ENCODE peak calls at places on chromosomes 4 and X, in ten cellular contexts. One of them, this sample, is unnamed.

GRCh38 chr4:17623451-17624001 is 9.1 kb downstream of the MED28 start:
- DNase-seq in breast epithelium: no peak
- DNase-seq in uterus: no peak
- DNase-seq in heart left ventricle: no peak
- DNase-seq in stomach: no peak
- DNase-seq in testis: no peak
- DNase-seq in sigmoid colon: no peak
- DNase-seq in lower leg skin: no peak
- DNase-seq in A549: no peak
- DNase-seq in body of pancreas: no peak
- DNase-seq in this sample: no peak

GRCh38 chrX:53188763-53189162 is 36.2 kb downstream of the KDM5C start:
- DNase-seq in breast epithelium: no peak
- DNase-seq in uterus: no peak
- DNase-seq in heart left ventricle: no peak
- DNase-seq in stomach: no peak
- DNase-seq in testis: no peak
- DNase-seq in sigmoid colon: no peak
- DNase-seq in lower leg skin: no peak
- DNase-seq in A549: no peak
- DNase-seq in body of pancreas: no peak
- DNase-seq in this sample: no peak

GRCh38 chrX:118345045-118345400 is 883 bp upstream of the WDR44 start:
- DNase-seq in breast epithelium: no peak
- DNase-seq in uterus: no peak
- DNase-seq in heart left ventricle: no peak
- DNase-seq in stomach: no peak
- DNase-seq in testis: no peak
- DNase-seq in sigmoid colon: no peak
- DNase-seq in lower leg skin: no peak
- DNase-seq in A549: no peak
- DNase-seq in body of pancreas: no peak
- DNase-seq in this sample: no peak

GRCh38 chr4:157010630-157011029 is 39.0 kb upstream of the PDGFC start:
- DNase-seq in breast epithelium: no peak
- DNase-seq in uterus: no peak
- DNase-seq in heart left ventricle: no peak
- DNase-seq in stomach: no peak
- DNase-seq in testis: no peak
- DNase-seq in sigmoid colon: no peak
- DNase-seq in lower leg skin: no peak
- DNase-seq in A549: no peak
- DNase-seq in body of pancreas: no peak
- DNase-seq in this sample: no peak

GRCh38 chrX:45191820-45192409 is 8.8 kb downstream of the DIPK2B start:
- DNase-seq in breast epithelium: no peak
- DNase-seq in uterus: no peak
- DNase-seq in heart left ventricle: peak
- DNase-seq in stomach: no peak
- DNase-seq in testis: peak
- DNase-seq in sigmoid colon: no peak
- DNase-seq in lower leg skin: no peak
- DNase-seq in A549: no peak
- DNase-seq in body of pancreas: no peak
- DNase-seq in this sample: no peak

GRCh38 chr4:93183589-93183988 is 645.0 kb upstream of the ATOH1 start:
- DNase-seq in breast epithelium: no peak
- DNase-seq in uterus: no peak
- DNase-seq in heart left ventricle: no peak
- DNase-seq in stomach: no peak
- DNase-seq in testis: no peak
- DNase-seq in sigmoid colon: no peak
- DNase-seq in lower leg skin: no peak
- DNase-seq in A549: no peak
- DNase-seq in body of pancreas: no peak
- DNase-seq in this sample: no peak

GRCh38 chr4:140078366-140078765 is 75.6 kb downstream of the MAML3 start:
- DNase-seq in breast epithelium: no peak
- DNase-seq in uterus: peak
- DNase-seq in heart left ventricle: peak
- DNase-seq in stomach: no peak
- DNase-seq in testis: peak
- DNase-seq in sigmoid colon: no peak
- DNase-seq in lower leg skin: no peak
- DNase-seq in A549: no peak
- DNase-seq in body of pancreas: no peak
- DNase-seq in this sample: no peak

GRCh38 chrX:151713859-151714258 is 2.0 kb upstream of the FATE1 start:
- DNase-seq in breast epithelium: no peak
- DNase-seq in uterus: no peak
- DNase-seq in heart left ventricle: no peak
- DNase-seq in stomach: no peak
- DNase-seq in testis: peak
- DNase-seq in sigmoid colon: no peak
- DNase-seq in lower leg skin: no peak
- DNase-seq in A549: peak
- DNase-seq in body of pancreas: peak
- DNase-seq in this sample: peak

GRCh38 chrX:150371877-150372276 is 8.8 kb downstream of the MAMLD1 start:
- DNase-seq in breast epithelium: no peak
- DNase-seq in uterus: no peak
- DNase-seq in heart left ventricle: no peak
- DNase-seq in stomach: no peak
- DNase-seq in testis: no peak
- DNase-seq in sigmoid colon: no peak
- DNase-seq in lower leg skin: no peak
- DNase-seq in A549: no peak
- DNase-seq in body of pancreas: no peak
- DNase-seq in this sample: no peak

GRCh38 chr4:186725422-186726149 is 1.9 kb upstream of the FAT1 start:
- DNase-seq in breast epithelium: peak
- DNase-seq in uterus: peak
- DNase-seq in heart left ventricle: peak
- DNase-seq in stomach: peak
- DNase-seq in testis: peak
- DNase-seq in sigmoid colon: peak
- DNase-seq in lower leg skin: peak
- DNase-seq in A549: peak
- DNase-seq in body of pancreas: peak
- DNase-seq in this sample: peak
- TF ChIP-seq POLR2A in breast epithelium: no peak
- TF ChIP-seq POLR2A in uterus: no peak
- TF ChIP-seq POLR2A in heart left ventricle: no peak
- TF ChIP-seq POLR2A in stomach: no peak
- TF ChIP-seq POLR2A in testis: no peak
- TF ChIP-seq POLR2A in sigmoid colon: no peak
- TF ChIP-seq POLR2A in lower leg skin: no peak
- TF ChIP-seq POLR2A in A549: no peak
- TF ChIP-seq POLR2A in body of pancreas: no peak
- TF ChIP-seq POLR2A in this sample: no peak

GRCh38 chr4:102825261-102826071 is 1.9 kb downstream of the UBE2D3 start:
- DNase-seq in breast epithelium: peak
- DNase-seq in uterus: no peak
- DNase-seq in heart left ventricle: no peak
- DNase-seq in stomach: no peak
- DNase-seq in testis: peak
- DNase-seq in sigmoid colon: peak
- DNase-seq in lower leg skin: peak
- DNase-seq in A549: peak
- DNase-seq in body of pancreas: peak
- DNase-seq in this sample: no peak
- TF ChIP-seq POLR2A in breast epithelium: peak
- TF ChIP-seq POLR2A in uterus: no peak
- TF ChIP-seq POLR2A in heart left ventricle: no peak
- TF ChIP-seq POLR2A in stomach: no peak
- TF ChIP-seq POLR2A in testis: no peak
- TF ChIP-seq POLR2A in sigmoid colon: peak
- TF ChIP-seq POLR2A in lower leg skin: no peak
- TF ChIP-seq POLR2A in A549: no peak
- TF ChIP-seq POLR2A in body of pancreas: peak
- TF ChIP-seq POLR2A in this sample: peak

GRCh38 chr4:1983053-1983845 is 25.5 kb downstream of the NELFA start:
- DNase-seq in breast epithelium: no peak
- DNase-seq in uterus: no peak
- DNase-seq in heart left ventricle: no peak
- DNase-seq in stomach: no peak
- DNase-seq in testis: no peak
- DNase-seq in sigmoid colon: no peak
- DNase-seq in lower leg skin: peak
- DNase-seq in A549: no peak
- DNase-seq in body of pancreas: no peak
- DNase-seq in this sample: no peak

GRCh38 chr4:1981251-1982055 is 27.3 kb downstream of the NELFA start:
- DNase-seq in breast epithelium: no peak
- DNase-seq in uterus: no peak
- DNase-seq in heart left ventricle: no peak
- DNase-seq in stomach: peak
- DNase-seq in testis: no peak
- DNase-seq in sigmoid colon: no peak
- DNase-seq in lower leg skin: peak
- DNase-seq in A549: peak
- DNase-seq in body of pancreas: peak
- DNase-seq in this sample: no peak

GRCh38 chr4:1983846-1984405 is 24.8 kb downstream of the NELFA start:
- DNase-seq in breast epithelium: no peak
- DNase-seq in uterus: no peak
- DNase-seq in heart left ventricle: peak
- DNase-seq in stomach: no peak
- DNase-seq in testis: peak
- DNase-seq in sigmoid colon: no peak
- DNase-seq in lower leg skin: no peak
- DNase-seq in A549: no peak
- DNase-seq in body of pancreas: peak
- DNase-seq in this sample: no peak

GRCh38 chr4:1980561-1981041 is 28.2 kb downstream of the NELFA start:
- DNase-seq in breast epithelium: no peak
- DNase-seq in uterus: no peak
- DNase-seq in heart left ventricle: no peak
- DNase-seq in stomach: no peak
- DNase-seq in testis: no peak
- DNase-seq in sigmoid colon: no peak
- DNase-seq in lower leg skin: peak
- DNase-seq in A549: no peak
- DNase-seq in body of pancreas: no peak
- DNase-seq in this sample: no peak

GRCh38 chr4:1982124-1983052 is 26.4 kb downstream of the NELFA start:
- DNase-seq in breast epithelium: no peak
- DNase-seq in uterus: no peak
- DNase-seq in heart left ventricle: no peak
- DNase-seq in stomach: no peak
- DNase-seq in testis: no peak
- DNase-seq in sigmoid colon: no peak
- DNase-seq in lower leg skin: peak
- DNase-seq in A549: peak
- DNase-seq in body of pancreas: no peak
- DNase-seq in this sample: no peak
- TF ChIP-seq POLR2A in breast epithelium: no peak
- TF ChIP-seq POLR2A in uterus: no peak
- TF ChIP-seq POLR2A in heart left ventricle: no peak
- TF ChIP-seq POLR2A in stomach: no peak
- TF ChIP-seq POLR2A in testis: no peak
- TF ChIP-seq POLR2A in sigmoid colon: no peak
- TF ChIP-seq POLR2A in lower leg skin: no peak
- TF ChIP-seq POLR2A in A549: no peak
- TF ChIP-seq POLR2A in body of pancreas: no peak
- TF ChIP-seq POLR2A in this sample: no peak

GRCh38 chr4:13481569-13481968 is 2.6 kb downstream of the RAB28 start:
- DNase-seq in breast epithelium: no peak
- DNase-seq in uterus: no peak
- DNase-seq in heart left ventricle: no peak
- DNase-seq in stomach: no peak
- DNase-seq in testis: no peak
- DNase-seq in sigmoid colon: no peak
- DNase-seq in lower leg skin: no peak
- DNase-seq in A549: peak
- DNase-seq in body of pancreas: no peak
- DNase-seq in this sample: no peak

GRCh38 chr4:13483142-13484044 is 747 bp downstream of the RAB28 start:
- DNase-seq in breast epithelium: peak
- DNase-seq in uterus: peak
- DNase-seq in heart left ventricle: no peak
- DNase-seq in stomach: peak
- DNase-seq in testis: peak
- DNase-seq in sigmoid colon: peak
- DNase-seq in lower leg skin: peak
- DNase-seq in A549: peak
- DNase-seq in body of pancreas: peak
- DNase-seq in this sample: peak

GRCh38 chr4:13484749-13485345 is 707 bp upstream of the RAB28 start:
- DNase-seq in breast epithelium: no peak
- DNase-seq in uterus: no peak
- DNase-seq in heart left ventricle: no peak
- DNase-seq in stomach: no peak
- DNase-seq in testis: no peak
- DNase-seq in sigmoid colon: no peak
- DNase-seq in lower leg skin: no peak
- DNase-seq in A549: peak
- DNase-seq in body of pancreas: no peak
- DNase-seq in this sample: no peak

GRCh38 chr4:13478707-13479106 is 5.4 kb downstream of the RAB28 start:
- DNase-seq in breast epithelium: no peak
- DNase-seq in uterus: no peak
- DNase-seq in heart left ventricle: no peak
- DNase-seq in stomach: no peak
- DNase-seq in testis: no peak
- DNase-seq in sigmoid colon: no peak
- DNase-seq in lower leg skin: no peak
- DNase-seq in A549: no peak
- DNase-seq in body of pancreas: no peak
- DNase-seq in this sample: no peak

DNA sequence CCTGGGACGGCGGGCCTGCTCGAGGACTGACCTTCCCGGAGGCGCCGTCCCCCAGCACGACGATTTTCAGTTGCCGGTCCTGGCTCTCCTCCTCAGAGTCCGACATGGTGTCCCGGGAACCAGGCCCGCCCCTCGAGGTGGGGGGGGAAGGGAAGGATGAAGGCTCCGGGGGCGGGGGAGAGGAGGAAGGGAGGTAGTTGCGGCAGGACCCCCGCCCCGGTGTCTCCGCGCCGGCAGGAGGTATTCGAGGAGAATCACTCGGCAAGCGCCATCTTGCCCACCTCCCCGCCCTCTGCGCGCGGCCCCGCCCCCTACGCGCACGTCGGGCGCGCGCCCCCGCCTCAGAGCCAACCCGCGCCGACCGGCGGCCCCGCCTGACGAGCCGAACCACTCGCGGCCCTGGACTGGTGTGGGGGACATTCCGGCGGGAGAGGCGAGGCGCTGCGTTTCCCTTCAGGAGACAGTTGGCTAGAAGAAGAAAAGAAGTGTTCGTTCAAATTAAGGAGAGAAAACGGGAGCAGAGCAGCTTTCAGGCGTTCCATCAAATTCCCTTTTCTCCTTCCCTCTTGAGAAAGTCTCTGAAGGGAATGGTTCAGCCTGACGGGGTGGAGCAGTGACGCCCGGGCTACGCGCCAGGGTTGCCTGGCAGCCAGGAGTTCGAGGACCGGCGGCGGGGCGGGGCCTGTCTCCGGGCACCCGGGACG is at the start of gene RAB28:
- DNase-seq in breast epithelium: peak
- DNase-seq in uterus: peak
- DNase-seq in heart left ventricle: peak
- DNase-seq in stomach: peak
- DNase-seq in testis: peak
- DNase-seq in sigmoid colon: peak
- DNase-seq in lower leg skin: peak
- DNase-seq in A549: peak
- DNase-seq in body of pancreas: peak
- DNase-seq in this sample: peak
- TF ChIP-seq POLR2A in breast epithelium: no peak
- TF ChIP-seq POLR2A in uterus: peak
- TF ChIP-seq POLR2A in heart left ventricle: peak
- TF ChIP-seq POLR2A in stomach: no peak
- TF ChIP-seq POLR2A in testis: peak
- TF ChIP-seq POLR2A in sigmoid colon: peak
- TF ChIP-seq POLR2A in lower leg skin: no peak
- TF ChIP-seq POLR2A in A549: peak
- TF ChIP-seq POLR2A in body of pancreas: peak
- TF ChIP-seq POLR2A in this sample: peak

This sample was measured in GM12891.